ENCODE peak calls at places on chromosomes 16 and 17, in six cellular contexts. L, T, K, Z, A and J are unnamed samples.

GRCh38 chr16:3599922-3600321 is 11.5 kb downstream of the SLX4 start:
- DNase-seq in A (no peak), T (no peak), K (no peak), Z (no peak), L (no peak), J (no peak)

GRCh38 chr17:81083125-81083765 is 48.3 kb downstream of the BAIAP2 start:
- DNase-seq in A (no peak), K (no peak), L (peak; percentile 7), T (no peak), Z (no peak), J (no peak)

GRCh38 chr17:35127751-35128514 is 6.5 kb downstream of the FNDC8 start:
- DNase-seq in T (no peak), L (no peak), K (no peak), A (no peak), Z (no peak), J (peak; percentile 72)

GRCh38 chr17:3927628-3928010 is 11.4 kb upstream of the P2RX1 start:
- DNase-seq in Z (no peak), K (no peak), A (no peak), L (no peak), T (no peak), J (no peak)

GRCh38 chr17:28745777-28746473 is 2.1 kb downstream of the TRAF4 start:
- DNase-seq in L (no peak), Z (no peak), A (peak; percentile 60), T (peak; percentile 45), K (peak; percentile 51), J (no peak)

GRCh38 chr17:83148317-83149044 is 69.1 kb downstream of the METRNL start:
- DNase-seq in T (no peak), A (no peak), L (no peak), Z (no peak), K (no peak), J (no peak)

GRCh38 chr16:89706446-89707260 is 5.1 kb upstream of the SPATA2L start:
- DNase-seq in Z (no peak), L (no peak), K (no peak), A (no peak), T (no peak), J (no peak)

GRCh38 chr16:1174477-1175357 is 21.8 kb downstream of the CACNA1H start:
- DNase-seq in T (no peak), Z (no peak), A (no peak), K (no peak), L (no peak), J (peak; percentile 2)

GRCh38 chr17:56756536-56756935 is 77.2 kb downstream of the C17orf67 start:
- DNase-seq in A (no peak), T (no peak), L (peak; percentile 96), Z (no peak), K (no peak), J (peak; percentile 58)

GRCh38 chr16:31427441-31428276 is 501 bp downstream of the COX6A2 start:
- DNase-seq in T (no peak), L (no peak), A (peak; percentile 55), K (peak; percentile 53), Z (peak; percentile 54), J (no peak)

GRCh38 chr17:81256616-81257015 is 17.5 kb downstream of the NDUFAF8 start:
- DNase-seq in A (no peak), T (no peak), L (peak; percentile 7), Z (no peak), K (no peak), J (peak; percentile 67)

GRCh38 chr16:86710602-86710950 is 132.2 kb downstream of the FOXL1 start:
- DNase-seq in L (no peak), T (no peak), Z (no peak), K (no peak), A (no peak), J (no peak)